ENCODE peak calls at places on chromosomes 6 and 20, in seven cellular contexts. A, K, D, W, Y, G and R are unnamed samples.

GRCh38 chr6:125099211-125100017 is 54.2 kb upstream of the TPD52L1 start:
- DNase-seq in A (no peak), K (peak), D (peak), W (peak), Y (peak), G (no peak), R (peak)

GRCh38 chr6:98769546-98769945 is 64.8 kb upstream of the POU3F2 start:
- DNase-seq in A (peak), K (peak), D (peak), W (no peak), Y (no peak), G (no peak), R (peak)

GRCh38 chr6:105272783-105273182 is 93.0 kb upstream of the POPDC3 start:
- DNase-seq in A (peak), K (no peak), D (no peak), W (no peak), Y (no peak), G (no peak), R (no peak)

GRCh38 chr6:80143312-80143960 is 37.0 kb downstream of the BCKDHB start:
- DNase-seq in A (no peak), K (peak), D (no peak), W (peak), Y (no peak), G (no peak), R (no peak)

GRCh38 chr20:24949756-24950127 is 673 bp downstream of the CST7 start:
- DNase-seq in A (no peak), K (no peak), D (no peak), W (no peak), Y (peak), G (no peak), R (peak)

GRCh38 chr6:134176283-134176975 is 124.0 kb upstream of the SLC2A12 start:
- DNase-seq in A (no peak), K (no peak), D (no peak), W (peak), Y (peak), G (no peak), R (no peak)

GRCh38 chr6:134909701-134910595 is 40.0 kb downstream of the ALDH8A1 start:
- DNase-seq in A (no peak), K (no peak), D (no peak), W (no peak), Y (no peak), G (no peak), R (no peak)

GRCh38 chr6:54990001-54990400 is 143.4 kb downstream of the FAM83B start:
- DNase-seq in A (no peak), K (no peak), D (no peak), W (no peak), Y (no peak), G (no peak), R (no peak)

GRCh38 chr6:52227495-52227894 is 16.8 kb downstream of the IL17F start:
- DNase-seq in A (no peak), K (no peak), D (no peak), W (no peak), Y (no peak), G (peak), R (no peak)

GRCh38 chr6:144954241-144954556 is 669.1 kb downstream of the UTRN start:
- DNase-seq in A (no peak), K (no peak), D (no peak), W (no peak), Y (no peak), G (no peak), R (no peak)

GRCh38 chr6:116316772-116317467 is 37.2 kb upstream of the TSPYL1 start:
- DNase-seq in A (peak), K (no peak), D (peak), W (no peak), Y (no peak), G (no peak), R (no peak)

GRCh38 chr20:35956616-35957015 is 2.3 kb upstream of the SCAND1 start:
- DNase-seq in A (no peak), K (no peak), D (no peak), W (no peak), Y (no peak), G (no peak), R (no peak)

GRCh38 chr6:52454556-52454955 is 34.4 kb downstream of the EFHC1 start:
- DNase-seq in A (peak), K (peak), D (no peak), W (no peak), Y (no peak), G (no peak), R (no peak)

GRCh38 chr20:24507182-24507853 is 37.9 kb downstream of the SYNDIG1 start:
- DNase-seq in A (no peak), K (no peak), D (no peak), W (no peak), Y (peak), G (no peak), R (no peak)

GRCh38 chr6:156017838-156018237 is 562.2 kb upstream of the NOX3 start:
- DNase-seq in A (no peak), K (no peak), D (no peak), W (no peak), Y (no peak), G (no peak), R (no peak)

DNA sequence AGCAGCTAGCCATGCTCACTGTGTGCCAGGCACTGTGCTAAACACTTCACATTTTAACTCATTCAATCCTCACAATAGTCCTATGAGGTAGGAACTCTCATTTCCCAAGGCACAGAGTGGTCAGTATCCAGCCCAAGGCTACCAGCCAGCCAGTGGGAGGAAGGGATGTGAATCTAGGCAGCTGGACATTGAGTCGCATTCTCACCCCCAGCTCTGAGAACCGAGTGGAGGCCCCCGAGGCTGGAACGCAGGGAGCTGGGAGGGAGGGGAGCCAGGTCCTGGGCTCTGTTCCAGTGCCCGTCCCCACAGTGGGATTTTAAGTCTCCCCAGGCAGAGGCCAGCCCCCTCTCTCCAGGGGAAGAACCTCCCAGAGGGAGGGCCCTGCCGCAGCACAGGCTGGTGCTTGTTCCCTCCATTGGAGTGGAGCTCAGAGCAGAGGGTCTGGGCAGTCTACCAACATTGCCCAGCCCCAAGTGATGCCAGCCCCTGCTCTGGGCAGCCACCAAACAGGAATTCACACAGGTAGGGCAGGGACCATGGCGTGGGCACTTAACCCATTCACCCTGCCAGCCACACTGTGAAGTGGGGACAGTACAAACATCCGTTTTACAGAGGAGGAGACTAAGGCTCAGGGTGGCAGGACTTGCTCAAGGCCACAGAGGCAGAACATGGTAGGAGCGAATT is 131.3 kb downstream of the CEBPB start:
- DNase-seq in A (no peak), K (no peak), D (no peak), W (peak), Y (no peak), G (no peak), R (no peak)
- TF ChIP-seq JUND in A (no peak), K (no peak), D (no peak), W (no peak), Y (no peak), G (no peak), R (no peak)

GRCh38 chr20:61014486-61014885 is 237.6 kb upstream of the CDH4 start:
- DNase-seq in A (no peak), K (no peak), D (no peak), W (no peak), Y (peak), G (no peak), R (no peak)
- TF ChIP-seq JUND in A (no peak), K (no peak), D (no peak), W (no peak), Y (no peak), G (no peak), R (no peak)

GRCh38 chr6:148932731-148933130 is 185.9 kb downstream of the UST start:
- DNase-seq in A (no peak), K (no peak), D (no peak), W (no peak), Y (no peak), G (no peak), R (no peak)

GRCh38 chr6:148935705-148936306 is 189.0 kb downstream of the UST start:
- DNase-seq in A (no peak), K (no peak), D (no peak), W (no peak), Y (no peak), G (no peak), R (no peak)

GRCh38 chr6:148932208-148932607 is 185.4 kb downstream of the UST start:
- DNase-seq in A (no peak), K (no peak), D (no peak), W (no peak), Y (no peak), G (no peak), R (no peak)

GRCh38 chr6:148934956-148935355 is 188.1 kb downstream of the UST start:
- DNase-seq in A (no peak), K (no peak), D (no peak), W (no peak), Y (no peak), G (no peak), R (no peak)

DNA sequence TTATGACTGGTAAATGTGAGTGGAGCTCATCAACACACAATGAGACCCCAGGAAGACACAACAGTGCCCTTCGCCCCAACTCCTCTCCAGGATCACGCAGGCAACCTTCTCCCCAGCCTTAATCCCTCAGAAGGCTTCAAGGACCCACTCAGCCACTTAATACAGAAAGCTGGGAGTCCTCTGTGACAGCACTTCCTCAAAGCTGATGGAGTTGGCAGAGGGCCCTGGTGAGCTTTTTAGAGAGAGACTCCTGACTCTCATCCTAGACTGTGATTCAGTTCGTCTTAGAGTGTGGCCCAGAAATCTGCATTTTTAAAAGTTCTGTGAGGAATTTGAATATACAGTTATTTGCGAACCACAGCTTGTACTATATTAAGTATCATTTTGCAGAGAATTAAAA is 187.7 kb downstream of the UST start:
- DNase-seq in A (no peak), K (no peak), D (no peak), W (no peak), Y (no peak), G (no peak), R (no peak)
- TF ChIP-seq JUND in A (no peak), K (no peak), D (no peak), W (no peak), Y (no peak), G (no peak), R (no peak)

DNA sequence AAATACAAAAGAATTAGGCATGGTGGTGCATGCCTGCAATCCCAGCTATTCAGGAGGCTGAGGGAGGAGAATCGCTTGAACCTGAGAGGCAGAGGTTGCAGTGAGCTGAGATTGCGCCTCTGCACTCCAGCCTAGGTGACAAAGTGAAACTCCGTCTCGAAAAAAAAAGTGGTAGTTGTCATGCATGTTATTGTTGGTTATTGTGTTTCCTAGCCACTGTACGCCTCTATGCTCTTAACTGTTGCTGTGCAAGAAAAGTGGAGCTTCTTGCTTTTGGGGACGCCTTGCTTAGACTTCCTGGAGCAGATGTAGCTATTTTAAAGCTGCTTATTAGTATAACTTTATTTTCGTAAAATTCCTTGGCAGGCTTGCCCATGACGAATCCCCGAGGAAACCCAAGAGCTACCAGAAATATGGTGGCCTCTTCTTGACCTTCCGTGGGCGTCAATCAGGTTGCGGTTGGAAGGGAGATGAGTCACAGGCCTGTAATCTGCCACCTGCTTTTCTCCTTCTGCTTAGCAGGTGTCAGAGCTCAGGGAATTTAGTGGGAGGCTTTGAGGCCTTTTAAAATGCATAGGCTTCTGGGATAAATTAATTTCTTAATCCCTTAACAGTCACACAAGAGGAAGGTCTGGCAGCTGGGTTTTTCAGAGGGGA is 17.3 kb downstream of the GABRR2 start:
- DNase-seq in A (peak), K (peak), D (peak), W (no peak), Y (no peak), G (peak), R (no peak)
- TF ChIP-seq JUND in A (no peak), K (peak), D (peak), W (peak), Y (no peak), G (peak), R (no peak)